ENCODE peak calls at places on chromosomes 7 and 10, in nine cellular contexts. C is transverse colon, T is breast epithelium, L is HCT116, D is gastrocnemius medialis, S is H1, F is A549, W is stomach, R is ovary. J is an unnamed sample.

GRCh38 chr10:8017276-8017675 is 37.2 kb upstream of the GATA3 start:
- DNase-seq in C (no peak), T (no peak), L (no peak), D (no peak), S (no peak), F (no peak), W (no peak), R (no peak), J (no peak)

GRCh38 chr10:107971411-107971810 is 806.9 kb upstream of the SORCS1 start:
- DNase-seq in C (no peak), T (no peak), L (no peak), D (no peak), S (no peak), F (no peak), W (no peak), R (no peak), J (no peak)

GRCh38 chr7:106279425-106280182 is 5.2 kb downstream of the NAMPT start:
- DNase-seq in C (no peak), T (no peak), L (no peak), D (no peak), S (no peak), F (peak), W (no peak), R (no peak), J (no peak)

GRCh38 chr10:62109532-62110293 is 158.9 kb downstream of the RTKN2 start:
- DNase-seq in C (no peak), T (no peak), L (no peak), D (no peak), S (no peak), F (no peak), W (no peak), R (no peak), J (no peak)

GRCh38 chr7:121431996-121432395 is 35.9 kb upstream of the FAM3C start:
- DNase-seq in C (no peak), T (no peak), L (no peak), D (no peak), S (no peak), F (no peak), W (no peak), R (no peak), J (no peak)

GRCh38 chr10:124619195-124619594 is 125.0 kb downstream of the FAM53B start:
- DNase-seq in C (no peak), T (peak), L (no peak), D (no peak), S (no peak), F (no peak), W (peak), R (no peak), J (no peak)

GRCh38 chr7:140570120-140570519 is 70.5 kb downstream of the DENND2A start:
- DNase-seq in C (no peak), T (no peak), L (no peak), D (no peak), S (no peak), F (no peak), W (no peak), R (no peak), J (no peak)

GRCh38 chr7:80883188-80884025 is 35.4 kb downstream of the SEMA3C start:
- DNase-seq in C (no peak), T (peak), L (peak), D (no peak), S (peak), F (peak), W (no peak), R (no peak), J (no peak)

GRCh38 chr10:98444314-98445006 is 2.3 kb downstream of the HPS1 start:
- DNase-seq in C (no peak), T (no peak), L (no peak), D (no peak), S (no peak), F (no peak), W (no peak), R (no peak), J (no peak)

GRCh38 chr10:14879055-14879800 is 562 bp downstream of the SUV39H2 start:
- DNase-seq in C (peak), T (peak), L (no peak), D (peak), S (no peak), F (no peak), W (no peak), R (peak), J (peak)

GRCh38 chr7:71612011-71612410 is 480.1 kb downstream of the GALNT17 start:
- DNase-seq in C (no peak), T (no peak), L (no peak), D (no peak), S (no peak), F (no peak), W (no peak), R (no peak), J (no peak)

GRCh38 chr7:51152801-51153200 is 163.8 kb downstream of the COBL start:
- DNase-seq in C (no peak), T (no peak), L (no peak), D (no peak), S (no peak), F (no peak), W (no peak), R (no peak), J (no peak)

GRCh38 chr7:157004050-157004838 is 6.2 kb downstream of the MNX1 start:
- DNase-seq in C (no peak), T (no peak), L (no peak), D (no peak), S (no peak), F (no peak), W (no peak), R (no peak), J (peak)

GRCh38 chr10:64039208-64039607 is 518.0 kb downstream of the REEP3 start:
- DNase-seq in C (no peak), T (no peak), L (no peak), D (no peak), S (no peak), F (no peak), W (no peak), R (no peak), J (no peak)

GRCh38 chr7:43377196-43377935 is 205.5 kb upstream of the STK17A start:
- DNase-seq in C (no peak), T (no peak), L (no peak), D (no peak), S (no peak), F (no peak), W (no peak), R (no peak), J (no peak)

GRCh38 chr7:137040745-137041144 is 172.3 kb downstream of the CHRM2 start:
- DNase-seq in C (no peak), T (no peak), L (no peak), D (no peak), S (no peak), F (no peak), W (no peak), R (no peak), J (no peak)

GRCh38 chr10:126479280-126479679 is 91.0 kb upstream of the ADAM12 start:
- DNase-seq in C (no peak), T (no peak), L (no peak), D (no peak), S (no peak), F (no peak), W (no peak), R (no peak), J (no peak)

GRCh38 chr7:20158684-20159083 is 58.5 kb downstream of the MACC1 start:
- DNase-seq in C (no peak), T (no peak), L (no peak), D (no peak), S (no peak), F (no peak), W (no peak), R (no peak), J (no peak)

GRCh38 chr10:11881477-11882417 is 58.6 kb downstream of the PROSER2 start:
- DNase-seq in C (peak), T (no peak), L (peak), D (no peak), S (no peak), F (peak), W (no peak), R (no peak), J (no peak)

GRCh38 chr10:13439771-13440708 is 88.8 kb downstream of the BEND7 start:
- DNase-seq in C (peak), T (peak), L (no peak), D (no peak), S (no peak), F (peak), W (peak), R (peak), J (no peak)

GRCh38 chr10:131852161-131852822 is 48.5 kb upstream of the PPP2R2D start:
- DNase-seq in C (no peak), T (no peak), L (no peak), D (no peak), S (no peak), F (no peak), W (no peak), R (no peak), J (peak)

GRCh38 chr10:128324058-128324457 is 197.8 kb upstream of the MKI67 start:
- DNase-seq in C (peak), T (no peak), L (no peak), D (peak), S (peak), F (peak), W (no peak), R (no peak), J (peak)

GRCh38 chr7:100585511-100586265 is at the start of gene LRCH4:
- DNase-seq in C (peak), T (peak), L (no peak), D (no peak), S (no peak), F (peak), W (peak), R (no peak), J (peak)

GRCh38 chr7:132578050-132578370 is 1.7 kb upstream of the PLXNA4 start:
- DNase-seq in C (no peak), T (no peak), L (no peak), D (no peak), S (no peak), F (no peak), W (no peak), R (no peak), J (peak)

GRCh38 chr10:103896225-103896624 is 21.8 kb downstream of the STN1 start:
- DNase-seq in C (no peak), T (no peak), L (peak), D (no peak), S (no peak), F (peak), W (no peak), R (peak), J (no peak)

GRCh38 chr10:12350167-12350872 is 973 bp downstream of the CAMK1D start:
- DNase-seq in C (peak), T (no peak), L (no peak), D (no peak), S (no peak), F (peak), W (no peak), R (peak), J (peak)

GRCh38 chr10:50541317-50541716 is 82.4 kb downstream of the SGMS1 start:
- DNase-seq in C (no peak), T (no peak), L (no peak), D (no peak), S (no peak), F (no peak), W (no peak), R (no peak), J (no peak)

GRCh38 chr7:43669286-43670081 is 59.8 kb downstream of the COA1 start:
- DNase-seq in C (peak), T (no peak), L (no peak), D (no peak), S (peak), F (peak), W (no peak), R (no peak), J (no peak)

GRCh38 chr7:98282727-98283126 is 1.2 kb downstream of the BRI3 start:
- DNase-seq in C (no peak), T (no peak), L (no peak), D (no peak), S (no peak), F (no peak), W (no peak), R (no peak), J (no peak)

GRCh38 chr10:99872367-99873162 is 90.1 kb downstream of the ABCC2 start:
- DNase-seq in C (no peak), T (no peak), L (no peak), D (no peak), S (no peak), F (peak), W (no peak), R (no peak), J (no peak)
- TF ChIP-seq POLR2A in C (no peak), T (no peak), L (no peak), D (no peak), S (no peak), F (no peak), W (no peak), R (no peak), J (no peak)

GRCh38 chr10:70885485-70885884 is 2.9 kb downstream of the PCBD1 start:
- DNase-seq in C (no peak), T (no peak), L (no peak), D (no peak), S (no peak), F (no peak), W (no peak), R (no peak), J (no peak)

GRCh38 chr10:70886921-70887665 is 1.3 kb downstream of the PCBD1 start:
- DNase-seq in C (no peak), T (no peak), L (no peak), D (no peak), S (no peak), F (no peak), W (no peak), R (no peak), J (no peak)

GRCh38 chr10:70889291-70889690 is 926 bp upstream of the PCBD1 start:
- DNase-seq in C (no peak), T (no peak), L (no peak), D (no peak), S (no peak), F (no peak), W (no peak), R (no peak), J (no peak)

GRCh38 chr10:70885931-70886903 is 2.1 kb downstream of the PCBD1 start:
- DNase-seq in C (no peak), T (peak), L (no peak), D (no peak), S (no peak), F (no peak), W (no peak), R (no peak), J (no peak)

DNA sequence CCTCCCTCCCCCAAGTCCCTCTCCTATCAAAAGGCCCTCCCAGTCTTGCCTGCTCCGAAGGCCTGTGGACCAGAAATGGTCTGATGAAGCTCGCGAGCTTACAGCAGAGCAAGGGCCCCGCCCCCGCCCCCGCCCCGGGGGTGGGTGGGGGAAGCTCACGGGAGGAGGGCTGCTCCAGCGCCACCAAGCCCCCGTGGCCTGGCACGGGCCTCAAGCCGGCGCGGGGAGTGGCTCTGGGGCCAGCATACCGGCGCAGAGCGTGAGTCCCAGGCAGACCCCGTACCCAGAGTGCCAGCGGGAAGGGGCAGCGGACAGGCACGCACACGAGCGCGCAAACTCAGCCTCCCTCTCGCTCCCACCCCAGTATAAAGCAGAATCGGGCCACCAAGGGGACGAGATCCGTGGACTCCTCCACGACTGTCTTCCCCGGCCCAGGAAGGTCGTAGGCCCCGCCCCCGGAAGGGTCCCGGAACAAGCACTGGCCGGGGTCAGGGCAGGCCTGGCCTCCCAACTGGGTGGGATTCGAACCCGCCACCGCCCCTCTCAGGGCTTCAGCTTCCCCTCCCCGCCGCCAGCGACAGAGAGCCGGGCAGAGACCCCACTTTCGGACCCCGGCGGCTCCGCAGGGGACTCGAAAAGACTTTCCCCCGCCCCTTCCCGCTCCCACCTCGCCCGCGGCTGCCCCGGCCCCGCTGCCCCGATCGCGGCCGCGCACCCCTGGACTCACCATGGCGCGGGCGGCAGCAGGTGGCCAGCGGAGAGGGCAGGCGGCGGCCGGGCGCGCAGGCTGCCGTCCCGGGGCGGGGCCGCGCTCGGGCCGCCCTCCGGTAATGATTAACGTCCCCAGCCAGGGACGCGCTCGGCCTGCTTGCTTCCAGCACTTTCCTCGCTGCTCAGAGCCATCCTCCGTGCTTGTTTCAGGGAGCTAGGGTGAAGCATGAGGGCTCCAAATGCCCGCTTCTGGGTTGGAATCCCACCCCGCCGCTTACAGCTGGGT is at the start of gene PCBD1:
- DNase-seq in C (peak), T (peak), L (peak), D (peak), S (no peak), F (peak), W (peak), R (peak), J (peak)
- TF ChIP-seq POLR2A in C (peak), T (no peak), L (peak), D (peak), S (no peak), F (peak), W (no peak), R (peak), J (no peak)

DNA sequence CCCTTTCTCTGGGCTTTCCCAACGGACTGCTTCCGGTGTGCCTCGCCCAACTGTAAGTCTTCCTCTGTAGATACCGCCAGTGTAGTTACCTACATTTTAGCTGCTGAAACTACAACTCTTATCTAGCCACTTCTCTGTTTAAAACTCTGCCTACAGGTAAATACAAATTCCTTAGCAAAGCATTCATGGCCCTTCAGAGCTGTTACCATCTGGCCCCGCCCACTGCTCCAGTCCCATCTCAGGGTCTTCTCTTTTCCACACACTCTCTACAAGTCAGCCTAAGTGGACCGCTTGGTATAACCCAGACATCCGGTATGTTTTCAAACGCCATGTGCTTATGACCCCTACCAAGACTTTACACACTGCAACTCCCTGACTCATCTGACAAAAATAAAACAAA is 41.0 kb upstream of the LAMB4 start:
- DNase-seq in C (no peak), T (no peak), L (no peak), D (no peak), S (no peak), F (no peak), W (no peak), R (no peak), J (no peak)
- TF ChIP-seq POLR2A in C (no peak), T (no peak), L (no peak), D (no peak), S (no peak), F (no peak), W (no peak), R (no peak), J (no peak)

GRCh38 chr10:119207713-119208552 is 562 bp downstream of the GRK5 start:
- DNase-seq in C (peak), T (peak), L (no peak), D (peak), S (no peak), F (peak), W (peak), R (peak), J (peak)
- TF ChIP-seq POLR2A in C (no peak), T (no peak), L (no peak), D (no peak), S (no peak), F (no peak), W (no peak), R (no peak), J (no peak)

DNA sequence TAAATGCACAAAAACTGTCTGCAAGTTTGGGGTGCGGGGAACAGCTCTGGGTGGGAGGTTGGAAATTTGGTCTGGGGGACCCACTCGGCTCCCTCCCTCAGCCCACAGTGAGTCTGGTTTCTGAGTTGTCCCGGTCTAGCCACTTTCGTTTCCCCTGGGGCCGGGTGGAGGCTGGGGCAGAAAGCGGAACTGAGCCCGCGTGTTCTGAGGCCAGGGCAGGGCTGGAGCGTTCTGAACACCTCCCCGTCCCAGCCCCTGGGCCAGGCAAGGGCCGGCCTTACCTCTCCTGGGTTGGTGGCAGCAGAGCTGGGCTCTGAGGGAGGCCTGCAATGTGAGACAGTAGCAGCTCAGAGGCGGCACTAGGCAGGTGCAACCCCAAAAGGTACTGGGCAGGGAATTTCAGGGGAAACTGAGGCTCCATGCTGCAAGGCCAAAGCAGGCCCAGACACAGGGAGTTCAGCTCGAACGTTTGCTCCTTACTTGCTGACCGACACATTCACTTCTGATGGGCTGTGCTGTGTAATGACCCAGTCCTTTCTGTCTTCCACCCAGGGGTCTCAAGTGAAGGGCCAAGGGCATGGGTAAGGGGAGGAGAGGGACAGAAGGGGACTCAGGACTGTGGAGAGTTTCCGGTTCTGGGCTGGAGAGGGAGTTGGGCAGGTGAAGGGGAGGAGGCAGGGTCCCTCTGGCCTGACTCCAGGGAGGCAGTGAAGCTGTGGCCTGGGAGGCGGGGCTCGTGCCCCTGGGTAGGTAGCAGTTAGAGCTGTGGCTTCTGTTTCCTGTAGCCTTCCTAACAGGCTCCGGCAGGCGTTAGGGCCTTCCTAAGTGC is 3.0 kb downstream of the IRF5 start:
- DNase-seq in C (peak), T (no peak), L (no peak), D (no peak), S (no peak), F (no peak), W (peak), R (no peak), J (peak)
- TF ChIP-seq POLR2A in C (no peak), T (no peak), L (no peak), D (no peak), S (no peak), F (no peak), W (no peak), R (no peak), J (no peak)

GRCh38 chr7:26187380-26188290 is 12.9 kb downstream of the HNRNPA2B1 start:
- DNase-seq in C (no peak), T (no peak), L (no peak), D (no peak), S (no peak), F (no peak), W (no peak), R (no peak), J (no peak)
- TF ChIP-seq POLR2A in C (peak), T (no peak), L (no peak), D (no peak), S (peak), F (no peak), W (no peak), R (no peak), J (no peak)

GRCh38 chr10:100163704-100164621 is 21.9 kb downstream of the ERLIN1 start:
- DNase-seq in C (no peak), T (no peak), L (no peak), D (no peak), S (no peak), F (no peak), W (no peak), R (no peak), J (no peak)
- TF ChIP-seq POLR2A in C (no peak), T (no peak), L (no peak), D (no peak), S (no peak), F (no peak), W (no peak), R (no peak), J (no peak)

J was measured in lower leg skin.